ENCODE peak calls at places on chromosomes 11 and 22, in five cellular contexts. P is NCI-H146, Z is neural crest cell, Y is heart left ventricle, Q is Calu3. X is an unnamed sample.

GRCh38 chr11:80136991-80137390 is 696.2 kb upstream of the TENM4 start:
- DNase-seq in Z (no peak), P (no peak), Y (no peak), Q (no peak), X (no peak)

GRCh38 chr22:19879651-19879995 is 24.9 kb upstream of the GNB1L start:
- DNase-seq in Y (peak), P (no peak), Q (no peak), Z (no peak), X (no peak)

GRCh38 chr11:111413849-111414248 is 34.8 kb upstream of the POU2AF1 start:
- DNase-seq in Y (no peak), Z (no peak), P (no peak), Q (no peak), X (no peak)

GRCh38 chr22:20170170-20170569 is 19.3 kb upstream of the CCDC188 start:
- DNase-seq in Q (no peak), Y (no peak), P (no peak), Z (no peak), X (no peak)

GRCh38 chr11:70503878-70504240 is 105.5 kb downstream of the CTTN start:
- DNase-seq in Z (no peak), Y (no peak), Q (no peak), P (peak), X (peak)

GRCh38 chr11:102522332-102523207 is 8.0 kb downstream of the MMP7 start:
- DNase-seq in Q (no peak), Z (no peak), Y (no peak), P (no peak), X (no peak)

GRCh38 chr22:35597692-35598395 is 19.3 kb downstream of the MB start:
- DNase-seq in P (no peak), Y (no peak), Q (no peak), Z (no peak), X (no peak)

GRCh38 chr11:101446238-101446637 is 137.6 kb downstream of the TRPC6 start:
- DNase-seq in P (no peak), Z (no peak), Y (no peak), Q (no peak), X (no peak)

GRCh38 chr11:24661313-24661712 is 164.5 kb downstream of the LUZP2 start:
- DNase-seq in P (no peak), Z (no peak), Q (no peak), Y (no peak), X (no peak)

GRCh38 chr22:21589415-21589814 is 21.9 kb downstream of the UBE2L3 start:
- DNase-seq in Q (no peak), P (no peak), Y (no peak), Z (no peak), X (no peak)

GRCh38 chr11:124194696-124195418 is 11.7 kb downstream of the OR10D3 start:
- DNase-seq in Z (peak), Y (no peak), Q (peak), P (peak), X (peak)

GRCh38 chr11:8066036-8066910 is 14.7 kb upstream of the TUB start:
- DNase-seq in Z (no peak), Y (no peak), P (no peak), Q (no peak), X (no peak)

X was measured in hepatocyte.